ENCODE peak calls at places on chromosomes 13 and 19, in eight cellular contexts. C is activated T-cell treated with anti-CD3 and anti-CD28 coated beads, Interleukin-2, amount 50 U/mL, for 48 hours; R is GM12892; N is stimulated activated CD8-positive, alpha-beta memory T cell treated with anti-CD3 and anti-CD28 coated beads, Interleukin-12 subunit alpha, Interleukin-12 subunit beta, amount 100 ng/mL, for 4 hours; B is LHCN-M2; G is AG04449; L is omental fat pad; I is breast epithelium. D is an unnamed sample.

GRCh38 chr13:34174671-34175145 is 356.8 kb downstream of the RFC3 start:
- DNase-seq in C (no peak), R (no peak), N (no peak), B (peak; percentile 31), G (peak; percentile 61), L (no peak), I (no peak), D (no peak)

GRCh38 chr13:73849292-73849691 is 284.9 kb downstream of the KLF12 start:
- DNase-seq in C (no peak), R (no peak), N (no peak), B (peak; percentile 48), G (no peak), L (no peak), I (no peak), D (peak; percentile 48)

GRCh38 chr19:12294308-12295158 is at the start of gene ZNF44:
- DNase-seq in C (peak; percentile 97), R (peak; percentile 88), N (peak; percentile 87), B (peak; percentile 96), G (peak; percentile 52), L (peak; percentile 96), I (peak; percentile 98), D (peak; percentile 96)

GRCh38 chr19:14113762-14114414 is 3.7 kb downstream of the PRKACA start:
- DNase-seq in C (peak; percentile 77), R (no peak), N (no peak), B (no peak), G (no peak), L (no peak), I (no peak), D (no peak)

GRCh38 chr19:10333758-10334339 is 520 bp upstream of the RAVER1 start:
- DNase-seq in C (no peak), R (no peak), N (no peak), B (no peak), G (no peak), L (no peak), I (no peak), D (no peak)

GRCh38 chr13:32663660-32664059 is 77.4 kb downstream of the PDS5B start:
- DNase-seq in C (no peak), R (no peak), N (no peak), B (no peak), G (no peak), L (no peak), I (no peak), D (no peak)

GRCh38 chr13:75038315-75038881 is 443.6 kb downstream of the TBC1D4 start:
- DNase-seq in C (no peak), R (no peak), N (no peak), B (no peak), G (no peak), L (no peak), I (no peak), D (no peak)

GRCh38 chr19:2455481-2456300 is 1.1 kb downstream of the LMNB2 start:
- DNase-seq in C (peak; percentile 71), R (peak; percentile 85), N (peak; percentile 36), B (no peak), G (no peak), L (peak; percentile 36), I (no peak), D (peak; percentile 48)

GRCh38 chr13:114275309-114275708 is 6.1 kb upstream of the UPF3A start:
- DNase-seq in C (no peak), R (no peak), N (no peak), B (no peak), G (no peak), L (no peak), I (no peak), D (no peak)

GRCh38 chr13:35953537-35954206 is 177.5 kb downstream of the DCLK1 start:
- DNase-seq in C (no peak), R (no peak), N (no peak), B (peak; percentile 84), G (peak; percentile 64), L (no peak), I (no peak), D (peak; percentile 75)

GRCh38 chr19:50719566-50719965 is at the start of gene SHANK1:
- DNase-seq in C (no peak), R (no peak), N (no peak), B (no peak), G (no peak), L (no peak), I (no peak), D (no peak)

GRCh38 chr13:36789061-36789460 is 30.0 kb upstream of the RFXAP start:
- DNase-seq in C (no peak), R (no peak), N (no peak), B (no peak), G (no peak), L (no peak), I (no peak), D (peak; percentile 55)

GRCh38 chr13:26247011-26247410 is 6.9 kb upstream of the CDK8 start:
- DNase-seq in C (no peak), R (no peak), N (no peak), B (no peak), G (no peak), L (no peak), I (no peak), D (no peak)

GRCh38 chr13:52096062-52096461 is 32.8 kb downstream of the NEK5 start:
- DNase-seq in C (no peak), R (no peak), N (no peak), B (no peak), G (no peak), L (no peak), I (no peak), D (no peak)

GRCh38 chr13:88000239-88000638 is 329.1 kb downstream of the SLITRK5 start:
- DNase-seq in C (no peak), R (no peak), N (no peak), B (no peak), G (no peak), L (no peak), I (no peak), D (no peak)

GRCh38 chr19:34838248-34838647 is 65.2 kb upstream of the ZNF599 start:
- DNase-seq in C (no peak), R (no peak), N (no peak), B (no peak), G (no peak), L (no peak), I (no peak), D (peak; percentile 18)

GRCh38 chr19:10271543-10272086 is 695 bp downstream of the ICAM1 start:
- DNase-seq in C (peak; percentile 58), R (no peak), N (peak; percentile 24), B (no peak), G (no peak), L (no peak), I (no peak), D (peak; percentile 47)

GRCh38 chr13:87123987-87124784 is 547.0 kb upstream of the SLITRK5 start:
- DNase-seq in C (no peak), R (no peak), N (no peak), B (peak; percentile 100), G (peak; percentile 19), L (no peak), I (no peak), D (peak; percentile 95)

GRCh38 chr13:65855276-65855675 is 1374.9 kb downstream of the PCDH9 start:
- DNase-seq in C (no peak), R (no peak), N (no peak), B (peak; percentile 65), G (no peak), L (no peak), I (no peak), D (no peak)

GRCh38 chr13:40063743-40064142 is 408.3 kb downstream of the COG6 start:
- DNase-seq in C (no peak), R (no peak), N (no peak), B (no peak), G (no peak), L (no peak), I (no peak), D (peak; percentile 41)

GRCh38 chr13:36778083-36778671 is 40.8 kb upstream of the RFXAP start:
- DNase-seq in C (no peak), R (no peak), N (no peak), B (no peak), G (peak; percentile 29), L (no peak), I (no peak), D (peak; percentile 64)

GRCh38 chr19:51000981-51001380 is 423 bp downstream of the KLK8 start:
- DNase-seq in C (no peak), R (no peak), N (no peak), B (no peak), G (no peak), L (no peak), I (no peak), D (no peak)

GRCh38 chr13:109427148-109427547 is 359.2 kb downstream of the IRS2 start:
- DNase-seq in C (no peak), R (no peak), N (no peak), B (peak; percentile 15), G (no peak), L (no peak), I (no peak), D (peak; percentile 9)

GRCh38 chr13:32537580-32538233 is 888 bp downstream of the N4BP2L2 start:
- DNase-seq in C (peak; percentile 66), R (no peak), N (peak; percentile 6), B (peak; percentile 34), G (no peak), L (no peak), I (no peak), D (no peak)

GRCh38 chr19:42121666-42122069 is 10.6 kb downstream of the POU2F2 start:
- DNase-seq in C (peak; percentile 89), R (peak; percentile 66), N (peak; percentile 79), B (peak; percentile 41), G (no peak), L (no peak), I (no peak), D (peak; percentile 98)

GRCh38 chr13:102642475-102642874 is 45.7 kb downstream of the TPP2 start:
- DNase-seq in C (no peak), R (no peak), N (no peak), B (no peak), G (no peak), L (no peak), I (peak; percentile 64), D (no peak)

GRCh38 chr19:6728346-6728745 is 7.9 kb upstream of the C3 start:
- DNase-seq in C (no peak), R (no peak), N (no peak), B (no peak), G (no peak), L (no peak), I (no peak), D (no peak)

GRCh38 chr13:98222081-98222554 is 45.0 kb upstream of the RNF113B start:
- DNase-seq in C (no peak), R (no peak), N (no peak), B (peak; percentile 61), G (no peak), L (no peak), I (no peak), D (peak; percentile 74)

GRCh38 chr19:45739498-45740439 is 6.5 kb downstream of the MEIOSIN start:
- DNase-seq in C (no peak), R (no peak), N (no peak), B (peak; percentile 32), G (no peak), L (no peak), I (no peak), D (no peak)

GRCh38 chr19:11551603-11552235 is 7.3 kb downstream of the ELOF1 start:
- DNase-seq in C (no peak), R (no peak), N (no peak), B (no peak), G (no peak), L (no peak), I (no peak), D (no peak)

GRCh38 chr19:34149873-34150272 is 22.4 kb upstream of the LSM14A start:
- DNase-seq in C (no peak), R (no peak), N (no peak), B (no peak), G (no peak), L (no peak), I (no peak), D (no peak)

GRCh38 chr13:27632214-27632613 is 10.5 kb downstream of the POLR1D start:
- DNase-seq in C (no peak), R (no peak), N (no peak), B (no peak), G (no peak), L (no peak), I (no peak), D (no peak)

GRCh38 chr19:4232614-4233281 is 3.4 kb downstream of the EBI3 start:
- DNase-seq in C (no peak), R (no peak), N (no peak), B (peak; percentile 37), G (no peak), L (no peak), I (no peak), D (no peak)

GRCh38 chr13:56561327-56561726 is 579.4 kb upstream of the PRR20A start:
- DNase-seq in C (no peak), R (no peak), N (no peak), B (no peak), G (no peak), L (no peak), I (no peak), D (no peak)